ENCODE peak calls at places on chromosomes 13 and 19, in ten cellular contexts. M, X, N, W, G, F, D, Y, K and L are unnamed samples.

GRCh38 chr13:102830646-102831045 is 15.2 kb upstream of the ERCC5 start:
- DNase-seq in N (no peak), M (no peak), D (no peak), W (no peak), F (peak; percentile 5), Y (peak; percentile 39), X (no peak), K (no peak), G (no peak), L (no peak)

GRCh38 chr19:10963865-10964264 is 3.0 kb downstream of the SMARCA4 start:
- DNase-seq in Y (no peak), X (no peak), F (no peak), D (no peak), W (no peak), M (no peak), N (no peak), K (no peak), G (no peak), L (no peak)

GRCh38 chr13:27353166-27353583 is 71.2 kb upstream of the GTF3A start:
- DNase-seq in D (no peak), W (no peak), Y (peak; percentile 55), G (no peak), N (peak; percentile 60), M (no peak), F (peak; percentile 18), K (peak; percentile 32), X (no peak), L (no peak)

GRCh38 chr13:98988277-98988676 is 10.4 kb upstream of the DOCK9 start:
- DNase-seq in W (no peak), G (no peak), F (no peak), X (no peak), M (no peak), K (no peak), N (no peak), D (no peak), Y (no peak), L (no peak)

GRCh38 chr19:3746371-3747056 is 15.0 kb downstream of the APBA3 start:
- DNase-seq in W (no peak), F (no peak), M (no peak), D (no peak), G (no peak), N (no peak), K (no peak), Y (no peak), X (peak; percentile 54), L (no peak)

GRCh38 chr13:30303269-30303668 is 4.1 kb downstream of the KATNAL1 start:
- DNase-seq in G (no peak), Y (no peak), W (no peak), K (no peak), F (no peak), D (no peak), N (no peak), X (no peak), M (no peak), L (no peak)

GRCh38 chr13:39047560-39047959 is 9.3 kb downstream of the NHLRC3 start:
- DNase-seq in W (no peak), D (no peak), X (peak; percentile 71), N (no peak), M (no peak), F (no peak), K (no peak), G (no peak), Y (no peak), L (no peak)

GRCh38 chr13:113598481-113598880 is 13.9 kb downstream of the TFDP1 start:
- DNase-seq in N (no peak), Y (no peak), F (no peak), X (no peak), G (no peak), D (no peak), W (peak; percentile 50), K (no peak), M (no peak), L (no peak)

GRCh38 chr13:26759907-26760834 is at the start of gene GPR12:
- DNase-seq in N (no peak), W (no peak), G (no peak), X (peak; percentile 74), F (peak; percentile 12), Y (no peak), K (peak; percentile 7), M (no peak), D (no peak), L (no peak)

GRCh38 chr19:1304197-1304924 is 18.7 kb downstream of the EFNA2 start:
- DNase-seq in N (no peak), F (no peak), M (no peak), Y (no peak), G (no peak), K (no peak), D (no peak), W (no peak), X (no peak), L (no peak)

GRCh38 chr19:18883530-18884304 is 12.2 kb downstream of the CERS1 start:
- DNase-seq in D (no peak), G (no peak), W (no peak), X (no peak), F (no peak), N (no peak), Y (no peak), M (no peak), K (peak; percentile 80), L (no peak)

GRCh38 chr19:8900421-8900820 is 68.2 kb downstream of the MBD3L1 start:
- DNase-seq in Y (no peak), G (no peak), K (no peak), D (no peak), W (no peak), N (no peak), F (no peak), M (no peak), X (no peak), L (no peak)

GRCh38 chr13:107450426-107450825 is 764.9 kb downstream of the LIG4 start:
- DNase-seq in X (no peak), G (no peak), F (no peak), D (no peak), M (no peak), N (no peak), K (no peak), Y (peak; percentile 19), W (no peak), L (no peak)

GRCh38 chr13:23428183-23428528 is 5.3 kb downstream of the SACS start:
- DNase-seq in F (no peak), N (no peak), K (no peak), D (no peak), X (no peak), W (no peak), M (no peak), Y (peak; percentile 24), G (peak; percentile 33), L (no peak)

GRCh38 chr19:15584095-15584494 is 30.9 kb upstream of the CYP4F8 start:
- DNase-seq in F (no peak), X (no peak), D (no peak), W (no peak), G (no peak), M (no peak), K (no peak), N (no peak), Y (no peak), L (no peak)